ENCODE peak calls at places on chromosomes 3 and 15, in six cellular contexts. B is NCI-H1105, R is ELF-1, W is hepatic stellate cell, L is T-helper 1 cell, U is HFFc6. F is an unnamed sample.

GRCh38 chr3:69612791-69613190 is 126.5 kb upstream of the MITF start:
- DNase-seq in W (no peak), B (no peak), U (no peak), R (no peak), L (no peak), F (no peak)

GRCh38 chr3:156847746-156848339 is 21.7 kb downstream of the LEKR1 start:
- DNase-seq in U (no peak), L (no peak), B (no peak), R (no peak), W (no peak), F (no peak)

GRCh38 chr15:57527382-57528091 is 64.2 kb upstream of the MYZAP start:
- DNase-seq in R (peak), U (peak), L (no peak), B (peak), W (peak), F (peak)

GRCh38 chr3:156181509-156181908 is 61.1 kb downstream of the KCNAB1 start:
- DNase-seq in U (peak), L (no peak), R (no peak), B (no peak), W (peak), F (peak)

GRCh38 chr3:185488465-185488864 is 10.4 kb downstream of the TMEM41A start:
- DNase-seq in U (no peak), L (no peak), W (no peak), B (no peak), R (no peak), F (no peak)

GRCh38 chr15:25422021-25422420 is 16.8 kb downstream of the UBE3A start:
- DNase-seq in U (peak), W (no peak), B (no peak), R (no peak), L (no peak), F (no peak)

GRCh38 chr15:70907784-70908471 is 15.3 kb downstream of the LRRC49 start:
- DNase-seq in B (no peak), L (no peak), R (no peak), U (no peak), W (no peak), F (no peak)

GRCh38 chr3:127490271-127491023 is 100.1 kb downstream of the TPRA1 start:
- DNase-seq in W (no peak), L (no peak), B (no peak), U (no peak), R (no peak), F (no peak)

GRCh38 chr3:99656606-99657005 is 18.2 kb downstream of the COL8A1 start:
- DNase-seq in B (no peak), L (no peak), U (peak), R (no peak), W (no peak), F (no peak)